ENCODE peak calls at places on chromosome 4, in ten cellular contexts. One of them, this sample, is unnamed.

GRCh38 chr4:127685292-127685691 is 44.9 kb upstream of the SLC25A31 start:
- DNase-seq in colonic mucosa: no peak
- DNase-seq in uterus: no peak
- DNase-seq in right cardiac atrium: no peak
- DNase-seq in ovary: no peak
- DNase-seq in stomach: no peak
- DNase-seq in SK-N-MC: no peak
- DNase-seq in NT2/D1: no peak
- DNase-seq in upper lobe of left lung: no peak
- DNase-seq in left ventricle myocardium inferior: no peak
- DNase-seq in this sample: no peak

GRCh38 chr4:101615652-101616051 is 174.9 kb upstream of the BANK1 start:
- DNase-seq in colonic mucosa: no peak
- DNase-seq in uterus: no peak
- DNase-seq in right cardiac atrium: no peak
- DNase-seq in ovary: no peak
- DNase-seq in stomach: no peak
- DNase-seq in SK-N-MC: no peak
- DNase-seq in NT2/D1: no peak
- DNase-seq in upper lobe of left lung: no peak
- DNase-seq in left ventricle myocardium inferior: no peak
- DNase-seq in this sample: no peak

GRCh38 chr4:82043081-82043808 is 330.5 kb downstream of the HNRNPD start:
- DNase-seq in colonic mucosa: peak; percentile 32
- DNase-seq in uterus: no peak
- DNase-seq in right cardiac atrium: peak; percentile 30
- DNase-seq in ovary: no peak
- DNase-seq in stomach: peak; percentile 46
- DNase-seq in SK-N-MC: no peak
- DNase-seq in NT2/D1: no peak
- DNase-seq in upper lobe of left lung: peak; percentile 47
- DNase-seq in left ventricle myocardium inferior: no peak
- DNase-seq in this sample: no peak

GRCh38 chr4:14669418-14669817 is 332.9 kb upstream of the CPEB2 start:
- DNase-seq in colonic mucosa: no peak
- DNase-seq in uterus: no peak
- DNase-seq in right cardiac atrium: no peak
- DNase-seq in ovary: no peak
- DNase-seq in stomach: no peak
- DNase-seq in SK-N-MC: no peak
- DNase-seq in NT2/D1: no peak
- DNase-seq in upper lobe of left lung: no peak
- DNase-seq in left ventricle myocardium inferior: no peak
- DNase-seq in this sample: no peak

GRCh38 chr4:88467392-88467791 is 10.5 kb downstream of the HERC5 start:
- DNase-seq in colonic mucosa: no peak
- DNase-seq in uterus: no peak
- DNase-seq in right cardiac atrium: no peak
- DNase-seq in ovary: no peak
- DNase-seq in stomach: no peak
- DNase-seq in SK-N-MC: no peak
- DNase-seq in NT2/D1: no peak
- DNase-seq in upper lobe of left lung: no peak
- DNase-seq in left ventricle myocardium inferior: no peak
- DNase-seq in this sample: no peak

GRCh38 chr4:158914178-158914577 is 145.4 kb downstream of the FNIP2 start:
- DNase-seq in colonic mucosa: no peak
- DNase-seq in uterus: no peak
- DNase-seq in right cardiac atrium: no peak
- DNase-seq in ovary: no peak
- DNase-seq in stomach: no peak
- DNase-seq in SK-N-MC: no peak
- DNase-seq in NT2/D1: no peak
- DNase-seq in upper lobe of left lung: no peak
- DNase-seq in left ventricle myocardium inferior: no peak
- DNase-seq in this sample: no peak

GRCh38 chr4:153684182-153685073 is at the start of gene TLR2:
- DNase-seq in colonic mucosa: peak; percentile 73
- DNase-seq in uterus: peak; percentile 40
- DNase-seq in right cardiac atrium: peak; percentile 90
- DNase-seq in ovary: peak; percentile 61
- DNase-seq in stomach: peak; percentile 85
- DNase-seq in SK-N-MC: no peak
- DNase-seq in NT2/D1: no peak
- DNase-seq in upper lobe of left lung: peak; percentile 92
- DNase-seq in left ventricle myocardium inferior: peak; percentile 70
- DNase-seq in this sample: peak; percentile 18

GRCh38 chr4:4358093-4358840 is 28.6 kb upstream of the NSG1 start:
- DNase-seq in colonic mucosa: no peak
- DNase-seq in uterus: no peak
- DNase-seq in right cardiac atrium: no peak
- DNase-seq in ovary: no peak
- DNase-seq in stomach: no peak
- DNase-seq in SK-N-MC: no peak
- DNase-seq in NT2/D1: no peak
- DNase-seq in upper lobe of left lung: no peak
- DNase-seq in left ventricle myocardium inferior: no peak
- DNase-seq in this sample: no peak

GRCh38 chr4:158122501-158122900 is 50.3 kb downstream of the GASK1B start:
- DNase-seq in colonic mucosa: no peak
- DNase-seq in uterus: no peak
- DNase-seq in right cardiac atrium: no peak
- DNase-seq in ovary: no peak
- DNase-seq in stomach: no peak
- DNase-seq in SK-N-MC: no peak
- DNase-seq in NT2/D1: no peak
- DNase-seq in upper lobe of left lung: no peak
- DNase-seq in left ventricle myocardium inferior: no peak
- DNase-seq in this sample: no peak

GRCh38 chr4:101670897-101671296 is 119.6 kb upstream of the BANK1 start:
- DNase-seq in colonic mucosa: no peak
- DNase-seq in uterus: no peak
- DNase-seq in right cardiac atrium: peak; percentile 52
- DNase-seq in ovary: no peak
- DNase-seq in stomach: no peak
- DNase-seq in SK-N-MC: no peak
- DNase-seq in NT2/D1: no peak
- DNase-seq in upper lobe of left lung: no peak
- DNase-seq in left ventricle myocardium inferior: no peak
- DNase-seq in this sample: no peak

GRCh38 chr4:8356856-8357255 is 83.7 kb downstream of the ACOX3 start:
- DNase-seq in colonic mucosa: no peak
- DNase-seq in uterus: no peak
- DNase-seq in right cardiac atrium: no peak
- DNase-seq in ovary: no peak
- DNase-seq in stomach: no peak
- DNase-seq in SK-N-MC: no peak
- DNase-seq in NT2/D1: no peak
- DNase-seq in upper lobe of left lung: no peak
- DNase-seq in left ventricle myocardium inferior: no peak
- DNase-seq in this sample: no peak
- H3K4me3 ChIP-seq in colonic mucosa: no peak overlapping the region
- H3K4me3 ChIP-seq in uterus: no peak overlapping the region
- H3K4me3 ChIP-seq in right cardiac atrium: no peak overlapping the region
- H3K4me3 ChIP-seq in ovary: no peak overlapping the region
- H3K4me3 ChIP-seq in stomach: no peak overlapping the region
- H3K4me3 ChIP-seq in SK-N-MC: no peak overlapping the region
- H3K4me3 ChIP-seq in NT2/D1: no peak overlapping the region
- H3K4me3 ChIP-seq in upper lobe of left lung: no peak overlapping the region
- H3K4me3 ChIP-seq in left ventricle myocardium inferior: no peak overlapping the region
- H3K4me3 ChIP-seq in this sample: no peak overlapping the region

GRCh38 chr4:37434469-37434868 is 189.9 kb downstream of the NWD2 start:
- DNase-seq in colonic mucosa: no peak
- DNase-seq in uterus: no peak
- DNase-seq in right cardiac atrium: no peak
- DNase-seq in ovary: no peak
- DNase-seq in stomach: no peak
- DNase-seq in SK-N-MC: no peak
- DNase-seq in NT2/D1: no peak
- DNase-seq in upper lobe of left lung: no peak
- DNase-seq in left ventricle myocardium inferior: no peak
- DNase-seq in this sample: no peak

GRCh38 chr4:37429906-37430305 is 185.4 kb downstream of the NWD2 start:
- DNase-seq in colonic mucosa: no peak
- DNase-seq in uterus: no peak
- DNase-seq in right cardiac atrium: no peak
- DNase-seq in ovary: no peak
- DNase-seq in stomach: no peak
- DNase-seq in SK-N-MC: no peak
- DNase-seq in NT2/D1: no peak
- DNase-seq in upper lobe of left lung: no peak
- DNase-seq in left ventricle myocardium inferior: no peak
- DNase-seq in this sample: no peak

GRCh38 chr4:37430718-37431416 is 186.3 kb downstream of the NWD2 start:
- DNase-seq in colonic mucosa: peak; percentile 42
- DNase-seq in uterus: no peak
- DNase-seq in right cardiac atrium: no peak
- DNase-seq in ovary: no peak
- DNase-seq in stomach: no peak
- DNase-seq in SK-N-MC: no peak
- DNase-seq in NT2/D1: no peak
- DNase-seq in upper lobe of left lung: no peak
- DNase-seq in left ventricle myocardium inferior: no peak
- DNase-seq in this sample: no peak

GRCh38 chr4:37427193-37427592 is 182.7 kb downstream of the NWD2 start:
- DNase-seq in colonic mucosa: no peak
- DNase-seq in uterus: no peak
- DNase-seq in right cardiac atrium: no peak
- DNase-seq in ovary: no peak
- DNase-seq in stomach: no peak
- DNase-seq in SK-N-MC: no peak
- DNase-seq in NT2/D1: no peak
- DNase-seq in upper lobe of left lung: no peak
- DNase-seq in left ventricle myocardium inferior: no peak
- DNase-seq in this sample: no peak

GRCh38 chr4:37431417-37431743 is 186.8 kb downstream of the NWD2 start:
- DNase-seq in colonic mucosa: no peak
- DNase-seq in uterus: no peak
- DNase-seq in right cardiac atrium: no peak
- DNase-seq in ovary: no peak
- DNase-seq in stomach: no peak
- DNase-seq in SK-N-MC: no peak
- DNase-seq in NT2/D1: no peak
- DNase-seq in upper lobe of left lung: no peak
- DNase-seq in left ventricle myocardium inferior: no peak
- DNase-seq in this sample: no peak
- H3K9me3 ChIP-seq in colonic mucosa: no peaks in the 10 kb centered on the region
- H3K9me3 ChIP-seq in uterus: no peaks in the 10 kb centered on the region
- H3K9me3 ChIP-seq in right cardiac atrium: no peaks in the 10 kb centered on the region
- H3K9me3 ChIP-seq in ovary: no peaks in the 10 kb centered on the region
- H3K9me3 ChIP-seq in stomach: no peaks in the 10 kb centered on the region
- H3K9me3 ChIP-seq in SK-N-MC: no peaks in the 10 kb centered on the region
- H3K9me3 ChIP-seq in NT2/D1: no peaks in the 10 kb centered on the region
- H3K9me3 ChIP-seq in upper lobe of left lung: no peaks in the 10 kb centered on the region
- H3K9me3 ChIP-seq in left ventricle myocardium inferior: no peaks in the 10 kb centered on the region
- H3K9me3 ChIP-seq in this sample: no peaks in the 10 kb centered on the region

GRCh38 chr4:67571975-67572374 is 13.4 kb downstream of the STAP1 start:
- DNase-seq in colonic mucosa: no peak
- DNase-seq in uterus: no peak
- DNase-seq in right cardiac atrium: no peak
- DNase-seq in ovary: no peak
- DNase-seq in stomach: no peak
- DNase-seq in SK-N-MC: no peak
- DNase-seq in NT2/D1: no peak
- DNase-seq in upper lobe of left lung: no peak
- DNase-seq in left ventricle myocardium inferior: no peak
- DNase-seq in this sample: no peak

GRCh38 chr4:67576538-67576937 is 18.0 kb downstream of the STAP1 start:
- DNase-seq in colonic mucosa: no peak
- DNase-seq in uterus: no peak
- DNase-seq in right cardiac atrium: no peak
- DNase-seq in ovary: no peak
- DNase-seq in stomach: no peak
- DNase-seq in SK-N-MC: no peak
- DNase-seq in NT2/D1: no peak
- DNase-seq in upper lobe of left lung: no peak
- DNase-seq in left ventricle myocardium inferior: no peak
- DNase-seq in this sample: no peak

GRCh38 chr4:67575889-67576329 is 17.4 kb downstream of the STAP1 start:
- DNase-seq in colonic mucosa: no peak
- DNase-seq in uterus: no peak
- DNase-seq in right cardiac atrium: no peak
- DNase-seq in ovary: no peak
- DNase-seq in stomach: no peak
- DNase-seq in SK-N-MC: no peak
- DNase-seq in NT2/D1: no peak
- DNase-seq in upper lobe of left lung: no peak
- DNase-seq in left ventricle myocardium inferior: no peak
- DNase-seq in this sample: no peak

GRCh38 chr4:67573193-67573592 is 14.7 kb downstream of the STAP1 start:
- DNase-seq in colonic mucosa: no peak
- DNase-seq in uterus: no peak
- DNase-seq in right cardiac atrium: no peak
- DNase-seq in ovary: no peak
- DNase-seq in stomach: no peak
- DNase-seq in SK-N-MC: no peak
- DNase-seq in NT2/D1: no peak
- DNase-seq in upper lobe of left lung: no peak
- DNase-seq in left ventricle myocardium inferior: no peak
- DNase-seq in this sample: no peak

GRCh38 chr4:67575232-67575888 is 16.8 kb downstream of the STAP1 start:
- DNase-seq in colonic mucosa: no peak
- DNase-seq in uterus: no peak
- DNase-seq in right cardiac atrium: no peak
- DNase-seq in ovary: no peak
- DNase-seq in stomach: no peak
- DNase-seq in SK-N-MC: peak; percentile 5
- DNase-seq in NT2/D1: no peak
- DNase-seq in upper lobe of left lung: no peak
- DNase-seq in left ventricle myocardium inferior: no peak
- DNase-seq in this sample: no peak
- H3K4me3 ChIP-seq in colonic mucosa: no peak overlapping the region
- H3K4me3 ChIP-seq in uterus: no peak overlapping the region
- H3K4me3 ChIP-seq in right cardiac atrium: no peak overlapping the region
- H3K4me3 ChIP-seq in ovary: no peak overlapping the region
- H3K4me3 ChIP-seq in stomach: no peak overlapping the region
- H3K4me3 ChIP-seq in SK-N-MC: no peak overlapping the region
- H3K4me3 ChIP-seq in NT2/D1: no peak overlapping the region
- H3K4me3 ChIP-seq in upper lobe of left lung: no peak overlapping the region
- H3K4me3 ChIP-seq in left ventricle myocardium inferior: no peak overlapping the region
- H3K4me3 ChIP-seq in this sample: no peak overlapping the region

DNA sequence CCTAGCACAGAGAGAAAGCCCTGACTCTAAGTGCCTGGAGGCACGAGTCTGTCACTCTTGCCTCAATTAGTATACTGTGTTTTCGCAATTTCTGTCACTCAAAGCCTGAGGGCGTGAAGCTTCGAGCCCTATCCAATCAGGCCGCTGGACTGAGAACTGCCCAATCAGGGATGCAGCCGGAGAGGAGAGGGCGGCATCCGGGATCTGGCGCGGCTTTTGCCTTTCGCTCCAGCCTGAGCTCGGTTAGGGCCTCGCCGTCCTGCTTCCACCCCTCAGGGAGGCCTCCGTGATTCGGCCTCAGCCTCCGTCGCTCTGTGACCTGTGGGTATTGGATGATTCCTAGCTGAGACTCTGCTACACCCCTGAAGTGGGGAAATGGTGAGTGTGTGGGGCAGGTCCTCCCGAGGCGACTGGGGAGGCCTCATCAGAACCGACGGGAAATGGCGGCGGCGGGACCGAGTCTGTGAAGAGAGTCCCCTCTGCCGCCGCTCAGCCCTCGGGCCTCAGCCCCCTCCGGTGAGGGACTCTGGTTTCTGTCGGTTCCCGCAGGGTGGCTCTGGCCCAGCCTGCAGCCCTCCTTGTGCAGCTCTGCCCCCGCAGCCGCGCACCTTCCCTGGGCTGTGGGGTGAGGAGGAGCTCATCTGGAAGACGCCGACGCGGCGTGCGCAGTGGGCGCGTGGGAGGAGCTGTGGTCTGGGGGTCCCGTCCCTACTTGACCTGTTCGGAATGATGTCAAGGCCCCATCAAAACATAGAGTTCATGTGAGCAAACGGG is 48.5 kb downstream of the ZNF141 start:
- DNase-seq in colonic mucosa: no peak
- DNase-seq in uterus: no peak
- DNase-seq in right cardiac atrium: no peak
- DNase-seq in ovary: no peak
- DNase-seq in stomach: no peak
- DNase-seq in SK-N-MC: no peak
- DNase-seq in NT2/D1: peak; percentile 88
- DNase-seq in upper lobe of left lung: no peak
- DNase-seq in left ventricle myocardium inferior: no peak
- DNase-seq in this sample: peak; percentile 83
- H3K9me3 ChIP-seq in colonic mucosa: peaks cover 12% of the 10 kb centered on the region
- H3K9me3 ChIP-seq in uterus: peaks cover 57% of the 10 kb centered on the region
- H3K9me3 ChIP-seq in right cardiac atrium: peaks cover 17% of the 10 kb centered on the region
- H3K9me3 ChIP-seq in ovary: peaks cover 8% of the 10 kb centered on the region
- H3K9me3 ChIP-seq in stomach: peaks cover 94% of the 10 kb centered on the region
- H3K9me3 ChIP-seq in SK-N-MC: no peaks in the 10 kb centered on the region
- H3K9me3 ChIP-seq in NT2/D1: peaks cover 58% of the 10 kb centered on the region
- H3K9me3 ChIP-seq in upper lobe of left lung: peaks cover 82% of the 10 kb centered on the region
- H3K9me3 ChIP-seq in left ventricle myocardium inferior: peaks cover 100% of the 10 kb centered on the region
- H3K9me3 ChIP-seq in this sample: no peaks in the 10 kb centered on the region

This sample was measured in testis.